ENCODE peak calls at places on chromosomes 11 and 22, in four cellular contexts. V is OCI-LY7, G is tibial nerve, Y is GM12864. I is an unnamed sample.

GRCh38 chr11:17719028-17719939 is at the start of gene MYOD1:
- DNase-seq in V (no peak), G (no peak), Y (no peak), I (no peak)

GRCh38 chr11:27216268-27217149 is 146.5 kb downstream of the CCDC34 start:
- DNase-seq in V (no peak), G (no peak), Y (no peak), I (no peak)

GRCh38 chr11:40281055-40281580 is 1178.3 kb downstream of the LRRC4C start:
- DNase-seq in V (no peak), G (no peak), Y (no peak), I (no peak)

GRCh38 chr11:88231894-88232482 is 56.7 kb upstream of the RAB38 start:
- DNase-seq in V (peak), G (no peak), Y (peak), I (no peak)

GRCh38 chr11:706957-707816 is 1.2 kb downstream of the EPS8L2 start:
- DNase-seq in V (no peak), G (no peak), Y (no peak), I (no peak)

GRCh38 chr22:34851918-34852662 is 213.9 kb upstream of the ISX start:
- DNase-seq in V (no peak), G (no peak), Y (no peak), I (no peak)

GRCh38 chr11:133366088-133366487 is 166.2 kb downstream of the OPCML start:
- DNase-seq in V (no peak), G (no peak), Y (no peak), I (no peak)

GRCh38 chr11:85171648-85172257 is 455.4 kb downstream of the DLG2 start:
- DNase-seq in V (no peak), G (no peak), Y (no peak), I (no peak)

GRCh38 chr11:26993965-26994446 is at the start of gene FIBIN:
- DNase-seq in V (no peak), G (no peak), Y (no peak), I (no peak)

GRCh38 chr22:45071618-45072017 is 61.8 kb upstream of the PHF21B start:
- DNase-seq in V (no peak), G (no peak), Y (no peak), I (no peak)

GRCh38 chr11:77418155-77418980 is 55.5 kb downstream of the PAK1 start:
- DNase-seq in V (no peak), G (no peak), Y (no peak), I (no peak)

GRCh38 chr11:111846063-111846462 is 25.3 kb downstream of the ALG9 start:
- DNase-seq in V (no peak), G (no peak), Y (no peak), I (no peak)

GRCh38 chr22:50250249-50250554 is 863 bp downstream of the HDAC10 start:
- DNase-seq in V (no peak), G (no peak), Y (no peak), I (no peak)

GRCh38 chr11:5369793-5370192 is 13.8 kb upstream of the OR51M1 start:
- DNase-seq in V (no peak), G (no peak), Y (no peak), I (no peak)

GRCh38 chr22:30596886-30597285 is 5.2 kb upstream of the PES1 start:
- DNase-seq in V (no peak), G (no peak), Y (no peak), I (no peak)

GRCh38 chr11:104798794-104799193 is 99.5 kb downstream of the CASP12 start:
- DNase-seq in V (no peak), G (no peak), Y (no peak), I (no peak)

GRCh38 chr11:12482839-12483238 is 105.5 kb downstream of the PARVA start:
- DNase-seq in V (no peak), G (no peak), Y (no peak), I (no peak)

GRCh38 chr11:124405611-124406010 is 6.8 kb upstream of the OR8B3 start:
- DNase-seq in V (no peak), G (no peak), Y (no peak), I (no peak)

GRCh38 chr11:70811483-70811882 is 413.2 kb downstream of the CTTN start:
- DNase-seq in V (no peak), G (no peak), Y (no peak), I (no peak)

GRCh38 chr11:72072348-72072747 is 8.0 kb downstream of the NUMA1 start:
- DNase-seq in V (peak), G (no peak), Y (no peak), I (no peak)

GRCh38 chr11:112004389-112004788 is 20.8 kb upstream of the DLAT start:
- DNase-seq in V (peak), G (no peak), Y (no peak), I (no peak)

GRCh38 chr11:109130910-109131309 is 291.1 kb upstream of the C11orf87 start:
- DNase-seq in V (no peak), G (no peak), Y (no peak), I (no peak)

GRCh38 chr11:117228091-117228490 is 3.8 kb downstream of the PCSK7 start:
- DNase-seq in V (no peak), G (no peak), Y (no peak), I (no peak)

GRCh38 chr22:21051145-21051835 is 5.5 kb downstream of the LRRC74B start:
- DNase-seq in V (no peak), G (no peak), Y (no peak), I (no peak)

GRCh38 chr11:75554258-75555022 is 7.6 kb upstream of the SERPINH1 start:
- DNase-seq in V (no peak), G (peak), Y (no peak), I (no peak)

GRCh38 chr11:43992138-43992537 is 49.7 kb downstream of the C11orf96 start:
- DNase-seq in V (no peak), G (no peak), Y (no peak), I (no peak)

GRCh38 chr11:129373489-129373953 is 2.1 kb upstream of the BARX2 start:
- DNase-seq in V (no peak), G (no peak), Y (no peak), I (no peak)

GRCh38 chr22:48382197-48382596 is 1445.5 kb downstream of the BRD1 start:
- DNase-seq in V (no peak), G (no peak), Y (no peak), I (no peak)

GRCh38 chr11:73297231-73297590 is 10.9 kb upstream of the ARHGEF17 start:
- DNase-seq in V (no peak), G (no peak), Y (no peak), I (no peak)

GRCh38 chr22:29060931-29061330 is 700 bp downstream of the C22orf31 start:
- DNase-seq in V (no peak), G (no peak), Y (no peak), I (no peak)

GRCh38 chr11:68461284-68461861 is 821 bp downstream of the PPP6R3 start:
- DNase-seq in V (peak), G (no peak), Y (no peak), I (no peak)

GRCh38 chr22:47569389-47570299 is 807.2 kb downstream of the TBC1D22A start:
- DNase-seq in V (no peak), G (no peak), Y (no peak), I (no peak)

GRCh38 chr22:28328751-28329150 is 350.9 kb downstream of the TTC28 start:
- DNase-seq in V (no peak), G (no peak), Y (no peak), I (no peak)

GRCh38 chr11:22193348-22194051 is 615 bp downstream of the ANO5 start:
- DNase-seq in V (no peak), G (no peak), Y (no peak), I (no peak)

GRCh38 chr11:10808553-10809372 is at the start of gene EIF4G2:
- DNase-seq in V (peak), G (peak), Y (peak), I (peak)

GRCh38 chr11:101516546-101516945 is 67.3 kb downstream of the TRPC6 start:
- DNase-seq in V (peak), G (no peak), Y (no peak), I (no peak)

GRCh38 chr11:70141490-70142014 is 61.5 kb upstream of the FADD start:
- DNase-seq in V (no peak), G (no peak), Y (no peak), I (no peak)

GRCh38 chr11:123163621-123164020 is 31.4 kb downstream of the CLMP start:
- DNase-seq in V (no peak), G (no peak), Y (no peak), I (no peak)
- TF ChIP-seq CTCF in V (peak), G (no peak), Y (peak), I (no peak)

GRCh38 chr22:22123960-22124278 is 120.7 kb upstream of the VPREB1 start:
- DNase-seq in V (no peak), G (no peak), Y (no peak), I (no peak)

GRCh38 chr22:22127100-22127499 is 117.5 kb upstream of the VPREB1 start:
- DNase-seq in V (no peak), G (no peak), Y (no peak), I (no peak)

GRCh38 chr22:22124374-22124773 is 120.2 kb upstream of the VPREB1 start:
- DNase-seq in V (no peak), G (no peak), Y (no peak), I (no peak)

GRCh38 chr22:22125028-22125578 is 119.5 kb upstream of the VPREB1 start:
- DNase-seq in V (no peak), G (no peak), Y (no peak), I (no peak)

GRCh38 chr22:22125579-22126468 is 118.8 kb upstream of the VPREB1 start:
- DNase-seq in V (no peak), G (no peak), Y (no peak), I (no peak)
- TF ChIP-seq CTCF in V (no peak), G (no peak), Y (no peak), I (no peak)

GRCh38 chr22:23749747-23750373 is 1.1 kb downstream of the ZNF70 start:
- DNase-seq in V (no peak), G (no peak), Y (no peak), I (no peak)

GRCh38 chr22:23752090-23752691 is 1.3 kb upstream of the ZNF70 start:
- DNase-seq in V (peak), G (no peak), Y (peak), I (no peak)

GRCh38 chr22:23751441-23751996 is 607 bp upstream of the ZNF70 start:
- DNase-seq in V (no peak), G (no peak), Y (no peak), I (no peak)

GRCh38 chr22:23750374-23750743 is 553 bp downstream of the ZNF70 start:
- DNase-seq in V (no peak), G (no peak), Y (no peak), I (no peak)

DNA sequence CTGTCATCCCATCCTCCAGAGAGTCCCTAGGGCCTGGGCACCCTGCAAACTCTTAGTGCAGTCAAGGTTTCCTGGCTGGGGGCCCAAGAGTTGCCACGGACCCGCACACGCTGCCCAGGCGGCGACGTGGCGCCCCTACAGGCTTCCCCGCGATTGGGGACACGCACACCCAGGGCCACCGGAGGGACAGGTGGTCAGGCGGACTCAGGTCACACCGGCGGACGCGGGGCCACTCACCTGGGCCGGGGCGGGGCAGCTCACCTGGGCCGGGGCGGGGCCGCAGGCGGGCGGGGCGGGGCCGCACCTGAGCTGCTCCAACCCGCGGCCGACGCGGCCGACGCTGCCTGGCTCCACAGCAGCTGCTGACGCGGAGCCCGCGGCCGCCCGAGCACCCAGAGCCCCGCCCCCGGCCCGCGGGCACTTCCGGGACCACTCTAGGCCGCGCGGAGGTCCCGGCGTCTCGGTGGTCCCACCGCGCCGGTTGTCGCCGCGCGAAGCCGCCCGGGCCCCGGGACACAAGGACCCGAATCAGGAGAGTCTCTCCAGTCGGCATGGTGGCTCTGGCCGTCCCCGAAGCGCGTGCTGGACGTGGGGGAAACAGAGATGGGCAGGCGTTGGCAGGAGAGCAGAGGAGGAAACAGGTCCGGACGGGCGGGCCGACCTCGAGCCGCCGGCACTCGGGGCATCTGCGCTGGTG is at the start of gene ZNF70:
- DNase-seq in V (peak), G (peak), Y (peak), I (peak)
- TF ChIP-seq CTCF in V (peak), G (no peak), Y (peak), I (peak)

DNA sequence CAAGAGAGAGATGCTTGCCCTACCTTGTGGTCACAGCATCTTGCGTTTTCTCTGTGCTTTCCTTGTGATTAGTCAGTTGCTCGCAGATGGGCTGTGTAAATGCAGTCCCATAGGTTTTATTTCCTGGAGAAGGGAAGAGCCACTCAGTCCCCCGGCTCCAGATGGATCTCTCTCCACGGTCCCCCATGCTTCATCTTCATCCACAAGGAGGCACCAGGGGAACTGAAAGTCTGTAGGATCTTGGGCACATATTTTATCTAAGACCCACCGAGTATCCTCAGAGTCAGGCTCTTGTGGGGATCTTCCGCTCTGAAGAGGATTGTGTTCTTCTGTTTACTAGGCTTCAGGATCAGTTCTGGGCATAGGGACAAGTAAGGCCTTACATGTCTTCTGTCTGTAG is 66.8 kb upstream of the E2F8 start:
- DNase-seq in V (no peak), G (no peak), Y (no peak), I (no peak)
- TF ChIP-seq CTCF in V (no peak), G (no peak), Y (no peak), I (no peak)

I was measured in CD14-positive monocyte.